ENCODE peak calls at places on chromosomes 13 and 19, in four cellular contexts. Z is tibial nerve, L is lower leg skin, S is progenitor cell of endocrine pancreas. R is an unnamed sample.

GRCh38 chr19:46970815-46971214 is 48.8 kb upstream of the NPAS1 start:
- DNase-seq in Z (no peak), L (no peak), S (no peak), R (no peak)

GRCh38 chr13:26961890-26962615 is 201.5 kb upstream of the GPR12 start:
- DNase-seq in Z (no peak), L (no peak), S (peak; percentile 16), R (no peak)

GRCh38 chr19:46489445-46490272 is 6.0 kb downstream of the PNMA8B start:
- DNase-seq in Z (peak; percentile 33), L (peak; percentile 91), S (no peak), R (no peak)

GRCh38 chr19:5826531-5827341 is 12.8 kb downstream of the FUT6 start:
- DNase-seq in Z (no peak), L (peak; percentile 90), S (no peak), R (no peak)

GRCh38 chr13:91031508-91031907 is 316.0 kb upstream of the MIR17HG start:
- DNase-seq in Z (no peak), L (no peak), S (no peak), R (no peak)

GRCh38 chr13:28412981-28413380 is 81.9 kb downstream of the FLT1 start:
- DNase-seq in Z (no peak), L (no peak), S (no peak), R (no peak)

GRCh38 chr13:110329798-110330461 is 22.8 kb downstream of the COL4A2 start:
- DNase-seq in Z (no peak), L (no peak), S (no peak), R (no peak)

GRCh38 chr19:8396563-8397203 is 6.5 kb downstream of the RAB11B start:
- DNase-seq in Z (no peak), L (no peak), S (no peak), R (no peak)

GRCh38 chr13:79451500-79451962 is 29.4 kb upstream of the NDFIP2 start:
- DNase-seq in Z (no peak), L (no peak), S (no peak), R (no peak)

GRCh38 chr13:76937416-76937815 is 10.9 kb upstream of the ACOD1 start:
- DNase-seq in Z (no peak), L (no peak), S (no peak), R (no peak)

GRCh38 chr19:482186-483041 is 13.9 kb upstream of the MADCAM1 start:
- DNase-seq in Z (no peak), L (no peak), S (no peak), R (no peak)

GRCh38 chr13:114314074-114314912 is at the start of gene CHAMP1:
- DNase-seq in Z (peak; percentile 91), L (peak; percentile 99), S (peak; percentile 92), R (peak; percentile 98)
- TF ChIP-seq CTCF in Z (peak; percentile 56), L (no peak), S (no peak), R (peak; percentile 7)

GRCh38 chr13:52850396-52851152 is 2.1 kb upstream of the PCDH8 start:
- DNase-seq in Z (peak; percentile 47), L (peak; percentile 89), S (peak; percentile 86), R (peak; percentile 88)
- TF ChIP-seq CTCF in Z (peak; percentile 16), L (no peak), S (peak; percentile 34), R (peak; percentile 10)

DNA sequence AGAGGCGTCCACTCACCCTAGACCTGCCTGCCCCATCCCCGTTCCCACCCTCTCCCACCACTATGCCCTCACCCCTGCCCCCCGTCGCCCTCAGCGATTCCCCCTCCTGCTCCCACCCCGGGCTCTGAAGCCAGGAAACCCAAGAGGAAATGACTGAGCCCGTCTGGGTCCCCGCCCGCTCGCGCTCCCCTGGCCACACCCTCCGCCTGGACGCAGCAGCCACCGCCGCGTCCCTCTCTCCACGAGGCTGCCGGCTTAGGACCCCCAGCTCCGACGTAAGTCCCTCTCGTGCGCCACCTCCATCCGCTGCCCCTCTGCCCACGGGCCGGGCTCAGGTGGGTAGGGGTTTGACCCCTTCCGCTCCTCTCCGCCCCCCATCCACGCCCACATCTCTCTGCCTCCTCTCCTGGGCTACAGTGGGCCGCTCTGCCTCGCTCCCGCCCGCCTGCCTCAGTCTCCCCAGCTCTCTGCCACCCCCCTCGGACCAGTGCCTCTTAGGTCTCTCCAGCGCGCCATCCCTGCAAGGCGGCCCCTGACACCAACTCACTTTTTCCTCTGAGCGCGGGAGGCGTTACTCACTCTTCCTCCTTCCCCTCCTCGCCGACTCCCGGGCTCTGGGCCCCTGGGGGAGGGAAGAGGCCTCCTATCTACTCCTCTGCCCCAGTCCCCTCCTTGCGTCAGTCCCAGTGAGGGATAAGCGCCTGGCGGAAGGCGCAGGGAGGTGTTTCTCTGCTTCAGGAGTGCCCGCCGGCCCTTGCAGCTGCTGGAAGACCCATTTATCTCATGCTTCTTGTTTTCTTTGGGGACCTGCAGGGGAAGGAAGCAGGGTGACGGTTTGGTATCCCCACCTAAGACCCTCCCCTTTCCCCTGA is at the start of gene FXYD5:
- DNase-seq in Z (no peak), L (peak; percentile 95), S (no peak), R (no peak)
- TF ChIP-seq CTCF in Z (no peak), L (no peak), S (no peak), R (peak; percentile 16)

GRCh38 chr13:94120878-94121277 is 358.6 kb downstream of the DCT start:
- DNase-seq in Z (no peak), L (no peak), S (no peak), R (no peak)

GRCh38 chr13:94122300-94122699 is 357.2 kb downstream of the DCT start:
- DNase-seq in Z (no peak), L (no peak), S (no peak), R (no peak)

GRCh38 chr13:94123543-94123942 is 355.9 kb downstream of the DCT start:
- DNase-seq in Z (no peak), L (no peak), S (no peak), R (no peak)

GRCh38 chr13:94121686-94122085 is 357.8 kb downstream of the DCT start:
- DNase-seq in Z (no peak), L (no peak), S (no peak), R (no peak)

DNA sequence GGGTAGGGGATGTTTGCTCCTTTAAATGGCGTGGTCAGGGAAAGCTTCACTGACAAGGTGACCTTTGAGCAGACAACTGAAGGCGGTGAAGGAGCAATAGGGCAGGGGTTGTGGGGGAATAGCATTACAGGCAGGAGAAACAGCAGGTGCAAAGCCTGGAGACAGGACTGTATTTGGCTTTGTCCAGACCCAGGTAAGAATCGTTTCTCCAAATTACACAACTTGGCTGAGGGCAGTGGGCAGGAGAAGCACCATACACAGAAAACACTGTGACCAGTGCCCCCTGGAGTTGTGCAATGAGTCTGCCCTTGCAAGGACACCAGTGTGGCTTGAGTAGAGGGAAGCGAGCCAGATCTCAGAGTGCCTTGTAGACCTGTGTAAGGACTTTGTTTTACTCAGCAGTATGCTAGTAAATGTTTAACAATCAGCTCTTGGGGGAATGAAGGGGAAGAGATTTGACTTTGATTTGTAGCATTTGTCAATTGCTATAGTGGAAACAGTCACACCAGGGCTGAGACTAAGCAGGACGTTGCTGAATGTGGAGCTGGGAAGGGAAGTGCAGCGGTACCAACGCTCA is 360.0 kb downstream of the DCT start:
- DNase-seq in Z (no peak), L (no peak), S (peak; percentile 32), R (no peak)
- TF ChIP-seq CTCF in Z (no peak), L (no peak), S (peak; percentile 57), R (no peak)

R was measured in osteocyte.